ENCODE peak calls at places on chromosomes 6 and 20, in five cellular contexts. X is A673, C is Panc1, L is mesenchymal stem cell, F is SJSA1. S is an unnamed sample.

GRCh38 chr6:24855389-24856245 is 56.9 kb upstream of the ARMH2 start:
- DNase-seq in X (peak), C (peak), F (peak), L (peak), S (peak)

GRCh38 chr20:17565164-17565845 is 4.6 kb upstream of the DSTN start:
- DNase-seq in X (peak), L (peak), C (no peak), F (no peak), S (no peak)

GRCh38 chr6:9126845-9127560 is 691.7 kb upstream of the SLC35B3 start:
- DNase-seq in C (peak), L (peak), F (peak), X (peak), S (no peak)

GRCh38 chr20:20297181-20297580 is 70.7 kb upstream of the INSM1 start:
- DNase-seq in X (no peak), F (no peak), L (no peak), C (no peak), S (no peak)

GRCh38 chr6:41712651-41713103 is 22.7 kb downstream of the TFEB start:
- DNase-seq in X (no peak), C (no peak), F (no peak), L (no peak), S (no peak)

GRCh38 chr20:36871640-36872570 is 4.0 kb upstream of the TLDC2 start:
- DNase-seq in C (no peak), X (no peak), L (no peak), F (no peak), S (no peak)

GRCh38 chr6:165222315-165223025 is 86.9 kb downstream of the C6orf118 start:
- DNase-seq in X (no peak), F (no peak), C (no peak), L (no peak), S (no peak)

GRCh38 chr6:22141271-22141745 is 155.5 kb downstream of the PRL start:
- DNase-seq in F (no peak), C (peak), L (peak), X (no peak), S (no peak)

GRCh38 chr20:5364136-5364821 is 47.5 kb upstream of the PROKR2 start:
- DNase-seq in L (no peak), X (no peak), C (no peak), F (no peak), S (no peak)

GRCh38 chr6:70221025-70221714 is 81.7 kb downstream of the COL9A1 start:
- DNase-seq in C (peak), X (peak), L (peak), F (no peak), S (peak)

GRCh38 chr20:959996-960615 is 42.0 kb downstream of the RSPO4 start:
- DNase-seq in F (no peak), C (no peak), L (no peak), X (no peak), S (no peak)

GRCh38 chr6:137876547-137876946 is 9.5 kb downstream of the TNFAIP3 start:
- DNase-seq in C (no peak), X (no peak), F (no peak), L (no peak), S (no peak)

GRCh38 chr20:44616604-44616964 is 34.2 kb downstream of the PKIG start:
- DNase-seq in X (peak), F (no peak), C (no peak), L (no peak), S (peak)

GRCh38 chr6:123901441-123901840 is 97.8 kb downstream of the NKAIN2 start:
- DNase-seq in F (no peak), X (no peak), L (peak), C (no peak), S (no peak)

GRCh38 chr20:49534314-49534713 is 33.6 kb downstream of the PTGIS start:
- DNase-seq in F (peak), L (peak), X (peak), C (peak), S (peak)

GRCh38 chr20:14888172-14888571 is 550.8 kb upstream of the FLRT3 start:
- DNase-seq in F (no peak), L (no peak), X (no peak), C (no peak), S (no peak)

GRCh38 chr6:40973304-40973703 is 65.7 kb downstream of the UNC5CL start:
- DNase-seq in X (no peak), L (no peak), C (no peak), F (no peak), S (no peak)

GRCh38 chr6:13480631-13481501 is 6.5 kb downstream of the GFOD1 start:
- DNase-seq in C (no peak), L (no peak), F (no peak), X (no peak), S (no peak)
- H3K27ac ChIP-seq in C (no peak), L (no peak), F (no peak), X (no peak), S (no peak)

DNA sequence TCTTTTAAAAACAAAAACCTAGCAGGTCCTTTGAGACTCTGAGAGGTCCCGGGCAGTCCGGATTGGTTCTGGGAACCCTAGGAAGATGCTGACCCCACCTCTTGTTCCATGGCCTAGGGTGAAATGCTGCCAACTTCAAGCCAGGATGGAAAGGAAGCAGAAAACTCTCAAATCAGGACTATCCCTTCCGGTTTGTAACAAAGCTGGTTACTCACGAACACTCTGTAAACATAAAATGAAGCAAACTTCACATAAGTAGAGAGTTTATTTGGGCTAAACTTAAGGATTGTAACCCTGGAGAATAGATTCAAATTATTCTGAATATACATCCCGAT is 28.0 kb downstream of the CAPN11 start:
- DNase-seq in C (no peak), L (no peak), X (no peak), F (no peak), S (no peak)
- H3K27ac ChIP-seq in C (peak), L (no peak), X (no peak), F (no peak), S (no peak)

GRCh38 chr6:89961481-89961880 is 67.2 kb downstream of the GJA10 start:
- DNase-seq in L (no peak), F (no peak), X (no peak), C (no peak), S (no peak)
- H3K27ac ChIP-seq in L (no peak), F (no peak), X (no peak), C (no peak), S (no peak)

DNA sequence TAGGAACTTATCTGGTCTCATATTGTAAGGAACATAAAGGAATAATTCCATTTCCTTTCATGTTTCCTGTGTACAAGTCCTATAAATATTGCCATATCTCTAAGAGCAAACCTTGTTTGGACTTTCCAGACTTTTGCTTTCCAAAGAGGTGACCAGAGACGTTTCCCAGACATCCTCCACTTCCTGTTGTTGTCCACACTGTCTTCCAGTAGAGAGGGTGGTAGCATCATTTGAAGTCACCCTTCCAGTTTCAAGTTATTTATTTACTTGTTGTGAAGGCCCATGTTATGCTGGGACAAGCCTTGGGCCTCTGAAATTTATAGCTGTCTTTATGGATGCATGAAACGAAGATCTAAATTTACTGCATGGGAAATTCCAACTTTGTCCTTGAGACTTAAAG is 10.6 kb upstream of the TGM3 start:
- DNase-seq in L (no peak), C (no peak), X (no peak), F (no peak), S (no peak)
- H3K27ac ChIP-seq in L (no peak), C (no peak), X (no peak), F (peak), S (no peak)

S was measured in endodermal cell.